ENCODE peak calls at places on chromosomes 7 and 10, in four cellular contexts. One of them, this sample, is unnamed.

GRCh38 chr10:88994034-88994433 is 3.4 kb downstream of the FAS start:
- DNase-seq in lung microvascular endothelial cell: no peak
- DNase-seq in Right ventricle myocardium superior: no peak
- DNase-seq in NCI-H510A: no peak
- DNase-seq in this sample: no peak

GRCh38 chr10:3648179-3648975 is 136.6 kb downstream of the KLF6 start:
- DNase-seq in lung microvascular endothelial cell: no peak
- DNase-seq in NCI-H510A: no peak
- DNase-seq in Right ventricle myocardium superior: no peak
- DNase-seq in this sample: no peak

GRCh38 chr7:159175792-159176191 is 31.1 kb upstream of the VIPR2 start:
- DNase-seq in NCI-H510A: no peak
- DNase-seq in lung microvascular endothelial cell: no peak
- DNase-seq in Right ventricle myocardium superior: no peak
- DNase-seq in this sample: no peak

GRCh38 chr7:25964483-25964961 is 187.5 kb upstream of the NFE2L3 start:
- DNase-seq in lung microvascular endothelial cell: no peak
- DNase-seq in NCI-H510A: no peak
- DNase-seq in Right ventricle myocardium superior: no peak
- DNase-seq in this sample: no peak

GRCh38 chr7:37666026-37666780 is 17.4 kb upstream of the GPR141 start:
- DNase-seq in NCI-H510A: no peak
- DNase-seq in lung microvascular endothelial cell: no peak
- DNase-seq in Right ventricle myocardium superior: no peak
- DNase-seq in this sample: no peak

GRCh38 chr7:12066561-12066960 is 144.5 kb upstream of the TMEM106B start:
- DNase-seq in lung microvascular endothelial cell: no peak
- DNase-seq in Right ventricle myocardium superior: no peak
- DNase-seq in NCI-H510A: no peak
- DNase-seq in this sample: no peak

GRCh38 chr7:7176421-7177043 is 5.8 kb upstream of the C1GALT1 start:
- DNase-seq in lung microvascular endothelial cell: peak
- DNase-seq in NCI-H510A: no peak
- DNase-seq in Right ventricle myocardium superior: no peak
- DNase-seq in this sample: peak

GRCh38 chr7:78039791-78040776 is 241.5 kb downstream of the PHTF2 start:
- DNase-seq in NCI-H510A: no peak
- DNase-seq in lung microvascular endothelial cell: peak
- DNase-seq in Right ventricle myocardium superior: peak
- DNase-seq in this sample: peak

GRCh38 chr7:43193061-43193460 is 80.6 kb downstream of the HECW1 start:
- DNase-seq in Right ventricle myocardium superior: no peak
- DNase-seq in NCI-H510A: no peak
- DNase-seq in lung microvascular endothelial cell: no peak
- DNase-seq in this sample: no peak

GRCh38 chr10:92239600-92240288 is 51.1 kb downstream of the CPEB3 start:
- DNase-seq in NCI-H510A: peak
- DNase-seq in lung microvascular endothelial cell: peak
- DNase-seq in Right ventricle myocardium superior: peak
- DNase-seq in this sample: peak

GRCh38 chr10:18221882-18222281 is 81.7 kb downstream of the CACNB2 start:
- DNase-seq in Right ventricle myocardium superior: no peak
- DNase-seq in lung microvascular endothelial cell: no peak
- DNase-seq in NCI-H510A: no peak
- DNase-seq in this sample: no peak

GRCh38 chr7:51067757-51068156 is 248.9 kb downstream of the COBL start:
- DNase-seq in Right ventricle myocardium superior: peak
- DNase-seq in lung microvascular endothelial cell: peak
- DNase-seq in NCI-H510A: peak
- DNase-seq in this sample: peak

GRCh38 chr10:21424511-21424910 is 101.0 kb downstream of the SKIDA1 start:
- DNase-seq in NCI-H510A: no peak
- DNase-seq in lung microvascular endothelial cell: no peak
- DNase-seq in Right ventricle myocardium superior: no peak
- DNase-seq in this sample: peak

GRCh38 chr7:98054585-98054984 is 52.1 kb upstream of the LMTK2 start:
- DNase-seq in NCI-H510A: no peak
- DNase-seq in Right ventricle myocardium superior: no peak
- DNase-seq in lung microvascular endothelial cell: no peak
- DNase-seq in this sample: no peak

GRCh38 chr10:88848499-88848898 is 3.1 kb downstream of the ANKRD22 start:
- DNase-seq in NCI-H510A: no peak
- DNase-seq in lung microvascular endothelial cell: peak
- DNase-seq in Right ventricle myocardium superior: no peak
- DNase-seq in this sample: peak

GRCh38 chr10:50876409-50876808 is 9.0 kb downstream of the A1CF start:
- DNase-seq in Right ventricle myocardium superior: no peak
- DNase-seq in lung microvascular endothelial cell: no peak
- DNase-seq in NCI-H510A: no peak
- DNase-seq in this sample: no peak

GRCh38 chr7:140230517-140230861 is 53.7 kb upstream of the KDM7A start:
- DNase-seq in NCI-H510A: no peak
- DNase-seq in Right ventricle myocardium superior: peak
- DNase-seq in lung microvascular endothelial cell: peak
- DNase-seq in this sample: no peak

GRCh38 chr10:79403441-79404230 is 41.8 kb downstream of the ZCCHC24 start:
- DNase-seq in NCI-H510A: no peak
- DNase-seq in Right ventricle myocardium superior: peak
- DNase-seq in lung microvascular endothelial cell: peak
- DNase-seq in this sample: no peak

GRCh38 chr10:126270116-126270515 is 118.2 kb downstream of the ADAM12 start:
- DNase-seq in NCI-H510A: no peak
- DNase-seq in Right ventricle myocardium superior: no peak
- DNase-seq in lung microvascular endothelial cell: no peak
- DNase-seq in this sample: no peak

GRCh38 chr7:143012001-143012400 is 14.9 kb downstream of the OR9A2 start:
- DNase-seq in NCI-H510A: no peak
- DNase-seq in lung microvascular endothelial cell: no peak
- DNase-seq in Right ventricle myocardium superior: no peak
- DNase-seq in this sample: peak

GRCh38 chr10:62277946-62278345 is 9.3 kb upstream of the RTKN2 start:
- DNase-seq in Right ventricle myocardium superior: no peak
- DNase-seq in lung microvascular endothelial cell: no peak
- DNase-seq in NCI-H510A: no peak
- DNase-seq in this sample: no peak

GRCh38 chr7:137909042-137909441 is 62.3 kb upstream of the DGKI start:
- DNase-seq in NCI-H510A: no peak
- DNase-seq in lung microvascular endothelial cell: no peak
- DNase-seq in Right ventricle myocardium superior: peak
- DNase-seq in this sample: no peak

GRCh38 chr7:127895360-127895759 is 135.9 kb downstream of the LRRC4 start:
- DNase-seq in Right ventricle myocardium superior: no peak
- DNase-seq in NCI-H510A: no peak
- DNase-seq in lung microvascular endothelial cell: no peak
- DNase-seq in this sample: no peak

GRCh38 chr10:72419241-72419640 is 64.5 kb upstream of the DNAJB12 start:
- DNase-seq in NCI-H510A: no peak
- DNase-seq in lung microvascular endothelial cell: no peak
- DNase-seq in Right ventricle myocardium superior: no peak
- DNase-seq in this sample: no peak

GRCh38 chr10:29078919-29079318 is 210.0 kb upstream of the LYZL1 start:
- DNase-seq in Right ventricle myocardium superior: no peak
- DNase-seq in lung microvascular endothelial cell: no peak
- DNase-seq in NCI-H510A: no peak
- DNase-seq in this sample: peak

GRCh38 chr10:85993140-85993539 is 373.5 kb downstream of the GRID1 start:
- DNase-seq in Right ventricle myocardium superior: no peak
- DNase-seq in NCI-H510A: no peak
- DNase-seq in lung microvascular endothelial cell: no peak
- DNase-seq in this sample: no peak

GRCh38 chr7:120180221-120180620 is 92.8 kb upstream of the KCND2 start:
- DNase-seq in NCI-H510A: no peak
- DNase-seq in lung microvascular endothelial cell: no peak
- DNase-seq in Right ventricle myocardium superior: no peak
- DNase-seq in this sample: no peak

GRCh38 chr10:119724630-119725549 is 960 bp upstream of the INPP5F start:
- DNase-seq in lung microvascular endothelial cell: peak
- DNase-seq in NCI-H510A: no peak
- DNase-seq in Right ventricle myocardium superior: no peak
- DNase-seq in this sample: no peak

GRCh38 chr10:68212721-68213352 is 19.1 kb downstream of the ATOH7 start:
- DNase-seq in NCI-H510A: no peak
- DNase-seq in lung microvascular endothelial cell: peak
- DNase-seq in Right ventricle myocardium superior: no peak
- DNase-seq in this sample: peak

GRCh38 chr7:130912910-130913720 is 179.1 kb upstream of the KLF14 start:
- DNase-seq in lung microvascular endothelial cell: peak
- DNase-seq in Right ventricle myocardium superior: peak
- DNase-seq in NCI-H510A: no peak
- DNase-seq in this sample: peak

GRCh38 chr7:75667938-75668337 is 70.8 kb downstream of the HIP1 start:
- DNase-seq in lung microvascular endothelial cell: no peak
- DNase-seq in NCI-H510A: no peak
- DNase-seq in Right ventricle myocardium superior: no peak
- DNase-seq in this sample: no peak

GRCh38 chr10:24616536-24616935 is 107.2 kb downstream of the ARHGAP21 start:
- DNase-seq in Right ventricle myocardium superior: no peak
- DNase-seq in NCI-H510A: no peak
- DNase-seq in lung microvascular endothelial cell: no peak
- DNase-seq in this sample: no peak

GRCh38 chr7:33243319-33243881 is 114.0 kb downstream of the BBS9 start:
- DNase-seq in NCI-H510A: peak
- DNase-seq in lung microvascular endothelial cell: peak
- DNase-seq in Right ventricle myocardium superior: no peak
- DNase-seq in this sample: peak

GRCh38 chr10:62456611-62457101 is 82.5 kb downstream of the ZNF365 start:
- DNase-seq in NCI-H510A: no peak
- DNase-seq in Right ventricle myocardium superior: no peak
- DNase-seq in lung microvascular endothelial cell: no peak
- DNase-seq in this sample: no peak

GRCh38 chr10:125026036-125026931 is 84.4 kb downstream of the ZRANB1 start:
- DNase-seq in Right ventricle myocardium superior: no peak
- DNase-seq in lung microvascular endothelial cell: no peak
- DNase-seq in NCI-H510A: no peak
- DNase-seq in this sample: no peak

GRCh38 chr10:115566867-115567266 is 473.7 kb downstream of the ATRNL1 start:
- DNase-seq in Right ventricle myocardium superior: no peak
- DNase-seq in lung microvascular endothelial cell: no peak
- DNase-seq in NCI-H510A: peak
- DNase-seq in this sample: no peak

GRCh38 chr10:52923520-52923919 is 150.9 kb upstream of the MBL2 start:
- DNase-seq in NCI-H510A: no peak
- DNase-seq in lung microvascular endothelial cell: no peak
- DNase-seq in Right ventricle myocardium superior: no peak
- DNase-seq in this sample: no peak

GRCh38 chr7:151307536-151307935 is 34.1 kb upstream of the NUB1 start:
- DNase-seq in NCI-H510A: no peak
- DNase-seq in Right ventricle myocardium superior: no peak
- DNase-seq in lung microvascular endothelial cell: no peak
- DNase-seq in this sample: no peak